ENCODE peak calls at places on chromosome 7, in eight cellular contexts. J is suprapubic skin, V is transverse colon, Z is A549, R is ovary, M is HepG2, L is stomach, H is SK-N-SH. I is an unnamed sample.

GRCh38 chr7:50727711-50728110 is 55.0 kb downstream of the GRB10 start:
- DNase-seq in J (no peak), V (no peak), Z (no peak), R (no peak), M (no peak), L (no peak), H (no peak), I (no peak)

GRCh38 chr7:101870361-101871062 is 53.1 kb downstream of the CUX1 start:
- DNase-seq in J (no peak), V (peak), Z (peak), R (no peak), M (peak), L (peak), H (peak), I (no peak)

GRCh38 chr7:155194531-155195140 is 103.0 kb upstream of the INSIG1 start:
- DNase-seq in J (no peak), V (no peak), Z (no peak), R (no peak), M (no peak), L (no peak), H (no peak), I (no peak)

GRCh38 chr7:115038158-115038557 is 116.3 kb downstream of the MDFIC start:
- DNase-seq in J (no peak), V (no peak), Z (no peak), R (no peak), M (no peak), L (no peak), H (no peak), I (no peak)

GRCh38 chr7:155189600-155189989 is 108.1 kb upstream of the INSIG1 start:
- DNase-seq in J (no peak), V (no peak), Z (no peak), R (no peak), M (no peak), L (no peak), H (no peak), I (no peak)

GRCh38 chr7:130356121-130356759 is 11.6 kb downstream of the CPA5 start:
- DNase-seq in J (no peak), V (peak), Z (peak), R (peak), M (peak), L (no peak), H (peak), I (no peak)

GRCh38 chr7:460374-461117 is 59.1 kb downstream of the PDGFA start:
- DNase-seq in J (no peak), V (no peak), Z (no peak), R (no peak), M (peak), L (no peak), H (no peak), I (no peak)

GRCh38 chr7:42023216-42023724 is 213.7 kb downstream of the GLI3 start:
- DNase-seq in J (no peak), V (no peak), Z (no peak), R (no peak), M (no peak), L (no peak), H (no peak), I (no peak)

GRCh38 chr7:50335795-50336754 is 31.6 kb downstream of the IKZF1 start:
- DNase-seq in J (no peak), V (peak), Z (no peak), R (no peak), M (no peak), L (no peak), H (peak), I (peak)

GRCh38 chr7:71361633-71362032 is 229.7 kb downstream of the GALNT17 start:
- DNase-seq in J (no peak), V (no peak), Z (no peak), R (no peak), M (no peak), L (no peak), H (no peak), I (no peak)

GRCh38 chr7:27119412-27119911 is 11.1 kb downstream of the HOXA4 start:
- DNase-seq in J (no peak), V (no peak), Z (no peak), R (no peak), M (no peak), L (no peak), H (no peak), I (no peak)

GRCh38 chr7:144834516-144835165 is 1.2 kb downstream of the TPK1 start:
- DNase-seq in J (no peak), V (peak), Z (peak), R (no peak), M (no peak), L (no peak), H (peak), I (peak)

GRCh38 chr7:42014625-42015412 is 222.2 kb downstream of the GLI3 start:
- DNase-seq in J (no peak), V (peak), Z (peak), R (no peak), M (peak), L (peak), H (peak), I (peak)

GRCh38 chr7:51459809-51460208 is 143.2 kb upstream of the COBL start:
- DNase-seq in J (no peak), V (no peak), Z (no peak), R (no peak), M (no peak), L (no peak), H (no peak), I (no peak)

DNA sequence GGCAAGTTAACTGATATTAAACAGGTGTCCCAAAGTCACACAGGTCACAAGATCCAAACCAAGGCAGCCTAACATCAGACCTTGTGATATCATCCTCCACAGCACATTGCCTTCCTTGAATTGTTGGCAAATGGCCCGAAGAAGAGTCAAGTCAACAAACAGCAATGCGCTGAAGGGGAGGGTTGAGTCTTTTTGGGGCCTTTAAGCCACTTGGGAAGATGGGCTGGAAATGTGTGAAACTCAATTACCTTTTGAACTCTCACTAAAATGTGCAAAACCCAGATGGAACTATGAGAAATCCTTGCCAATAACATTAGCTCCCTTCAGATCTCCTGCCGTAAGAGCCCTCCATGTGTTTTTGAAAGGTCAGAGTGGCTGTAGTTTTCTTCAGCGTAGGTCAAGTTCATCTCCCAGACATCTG is 47.9 kb upstream of the STK17A start:
- DNase-seq in J (no peak), V (no peak), Z (no peak), R (peak), M (no peak), L (no peak), H (no peak), I (no peak)
- TF ChIP-seq EP300 in J (no peak), V (no peak), Z (no peak), R (no peak), M (no peak), L (no peak), H (no peak), I (no peak)

GRCh38 chr7:147570390-147570789 is 1020.2 kb upstream of the C7orf33 start:
- DNase-seq in J (no peak), V (no peak), Z (no peak), R (no peak), M (no peak), L (no peak), H (no peak), I (no peak)
- TF ChIP-seq EP300 in J (no peak), V (no peak), Z (no peak), R (no peak), M (no peak), L (no peak), H (no peak), I (no peak)

DNA sequence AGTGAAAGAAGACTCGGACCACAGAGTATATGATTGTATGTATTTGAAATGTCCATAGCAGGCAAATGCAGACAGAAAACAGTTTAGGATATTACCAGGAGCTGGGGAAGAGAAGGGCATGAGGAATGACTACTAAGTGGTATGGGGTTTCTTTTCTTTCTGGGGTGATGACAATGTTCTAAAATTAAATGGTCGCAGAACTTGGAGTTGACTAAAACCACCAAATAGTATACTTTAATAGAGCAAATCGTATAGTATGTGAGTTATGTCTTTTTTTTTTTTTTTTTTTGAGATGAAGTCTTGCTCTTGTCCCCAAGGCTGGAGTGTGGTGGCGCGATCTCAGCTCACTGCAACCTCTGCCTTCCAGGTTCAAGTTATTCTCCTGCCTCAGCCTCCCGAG is 34.6 kb downstream of the XRCC2 start:
- DNase-seq in J (no peak), V (no peak), Z (no peak), R (no peak), M (no peak), L (no peak), H (no peak), I (no peak)
- TF ChIP-seq EP300 in J (no peak), V (no peak), Z (no peak), R (no peak), M (no peak), L (no peak), H (no peak), I (no peak)

DNA sequence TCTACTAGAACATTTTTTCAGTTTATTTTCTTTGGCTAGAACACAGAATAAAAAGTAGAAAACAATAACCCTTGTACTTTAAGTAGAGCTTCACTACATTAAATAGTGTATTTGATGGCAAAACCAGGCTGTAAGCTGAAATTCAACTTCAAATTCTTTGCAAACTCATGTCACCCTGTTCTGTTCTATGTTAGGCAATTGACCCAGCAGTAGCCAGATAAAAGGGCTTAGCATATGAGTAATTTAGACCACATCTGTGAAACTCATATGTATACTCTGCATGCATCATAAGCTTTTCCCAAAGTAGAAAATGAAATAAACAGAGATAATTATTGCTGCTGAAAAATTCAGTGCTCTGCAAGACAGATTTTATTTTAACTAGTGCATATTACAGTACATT is 150.2 kb downstream of the GNAI1 start:
- DNase-seq in J (no peak), V (no peak), Z (no peak), R (no peak), M (no peak), L (no peak), H (peak), I (no peak)
- TF ChIP-seq EP300 in J (no peak), V (no peak), Z (no peak), R (no peak), M (no peak), L (no peak), H (no peak), I (no peak)

DNA sequence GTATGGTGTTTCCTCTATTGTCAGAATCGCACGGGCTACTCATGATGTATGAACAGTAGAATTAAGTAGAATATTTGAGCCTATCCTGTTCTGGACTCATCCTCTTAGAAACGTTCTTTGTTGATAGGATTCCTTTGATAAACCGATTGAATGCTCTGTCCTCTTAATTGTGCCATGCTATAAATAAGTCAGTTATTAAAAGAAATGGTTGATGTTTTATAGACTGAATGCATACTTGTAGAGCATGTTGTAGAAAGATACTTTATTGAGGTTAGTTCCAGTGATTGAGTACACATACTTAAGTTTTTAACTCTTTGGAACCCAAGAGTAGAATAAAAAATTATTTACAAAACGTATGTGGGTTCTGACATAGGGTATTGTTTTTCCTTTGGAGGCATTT is 54.9 kb upstream of the HBP1 start:
- DNase-seq in J (no peak), V (no peak), Z (no peak), R (no peak), M (no peak), L (no peak), H (no peak), I (no peak)
- TF ChIP-seq EP300 in J (no peak), V (no peak), Z (no peak), R (no peak), M (no peak), L (no peak), H (no peak), I (no peak)

GRCh38 chr7:6424702-6425072 is 23.1 kb downstream of the DAGLB start:
- DNase-seq in J (no peak), V (no peak), Z (no peak), R (no peak), M (no peak), L (no peak), H (no peak), I (no peak)

GRCh38 chr7:6422926-6423632 is 24.7 kb downstream of the DAGLB start:
- DNase-seq in J (no peak), V (no peak), Z (no peak), R (no peak), M (no peak), L (peak), H (no peak), I (no peak)

GRCh38 chr7:6425948-6426347 is 21.8 kb downstream of the DAGLB start:
- DNase-seq in J (no peak), V (no peak), Z (no peak), R (no peak), M (no peak), L (no peak), H (no peak), I (no peak)

GRCh38 chr7:6422095-6422494 is 25.7 kb downstream of the DAGLB start:
- DNase-seq in J (no peak), V (no peak), Z (no peak), R (no peak), M (no peak), L (no peak), H (no peak), I (no peak)

DNA sequence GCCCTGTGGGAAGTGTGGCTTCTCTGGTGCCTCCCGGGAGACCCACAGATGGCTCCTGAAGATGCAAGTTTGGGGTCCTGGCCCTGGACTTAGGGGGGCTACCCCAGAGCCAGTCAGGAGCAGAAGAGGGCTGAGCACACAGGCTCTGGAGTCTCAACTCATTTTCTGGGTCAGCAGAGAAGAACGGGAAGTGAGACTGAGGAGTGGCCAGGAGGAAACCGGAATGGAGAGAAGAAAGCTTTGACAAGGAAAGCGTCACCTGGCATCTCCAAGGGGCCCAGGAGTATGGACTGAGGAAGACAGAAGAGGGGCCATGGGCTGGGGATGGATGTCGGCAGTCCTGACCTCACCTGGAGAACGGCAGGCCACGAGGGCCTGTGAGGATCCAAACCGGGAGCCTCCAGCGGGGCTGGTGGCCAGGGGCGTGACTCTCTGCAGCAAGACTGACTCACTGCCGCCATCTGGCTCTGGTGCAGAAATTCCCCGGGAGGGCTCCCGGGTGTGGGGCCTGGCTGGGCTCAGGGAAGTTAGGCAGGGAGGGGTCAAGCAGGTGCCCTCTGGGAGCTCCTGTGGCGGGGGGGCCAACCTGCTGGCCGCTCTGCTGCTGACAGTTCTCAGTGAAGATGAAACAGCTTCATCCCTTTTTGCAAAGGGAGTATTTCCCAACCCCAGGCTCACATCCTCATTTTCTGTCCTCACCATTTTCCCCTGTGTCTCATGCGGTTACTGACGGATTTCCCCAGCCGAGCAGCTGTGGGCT is 23.6 kb downstream of the DAGLB start:
- DNase-seq in J (no peak), V (peak), Z (peak), R (no peak), M (no peak), L (peak), H (peak), I (peak)
- TF ChIP-seq EP300 in J (no peak), V (no peak), Z (no peak), R (no peak), M (no peak), L (no peak), H (no peak), I (no peak)

DNA sequence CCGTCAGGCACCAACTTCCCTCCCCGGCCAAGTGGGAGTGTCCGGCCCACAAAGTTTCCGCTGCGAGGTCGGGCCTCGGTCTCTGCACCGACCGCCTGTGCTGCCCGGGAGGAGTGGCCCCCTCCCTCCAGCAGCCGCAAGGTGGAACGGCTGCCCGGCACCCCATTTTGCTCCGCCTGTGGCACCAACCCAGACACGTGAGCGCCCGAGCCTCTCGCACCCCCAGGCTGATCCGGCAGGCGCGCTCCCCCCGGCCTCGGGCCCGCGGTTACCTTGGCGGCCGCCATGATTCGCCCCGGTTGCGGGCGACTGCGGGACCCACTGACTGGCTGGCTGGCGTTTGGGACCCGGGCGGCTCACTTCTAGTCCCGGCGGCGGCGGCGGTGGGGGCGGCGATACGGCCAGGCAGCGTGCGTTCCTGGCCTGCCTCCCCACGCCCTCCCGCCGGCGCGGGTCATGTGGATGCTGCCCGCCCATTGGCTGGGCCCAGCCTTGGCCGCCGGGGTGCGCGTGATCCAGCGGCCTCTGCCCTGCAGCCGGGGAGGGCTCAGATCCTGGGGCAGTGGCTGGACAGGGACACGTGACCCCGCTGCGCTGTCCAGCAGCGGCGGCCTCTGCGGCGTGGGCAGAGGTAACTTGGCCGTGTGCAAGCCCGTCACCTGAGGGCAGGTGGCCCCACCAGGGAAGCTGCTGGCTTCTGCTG is at the start of gene SLC25A13:
- DNase-seq in J (peak), V (peak), Z (peak), R (peak), M (peak), L (peak), H (peak), I (peak)
- TF ChIP-seq EP300 in J (no peak), V (peak), Z (no peak), R (no peak), M (peak), L (no peak), H (peak), I (peak)

DNA sequence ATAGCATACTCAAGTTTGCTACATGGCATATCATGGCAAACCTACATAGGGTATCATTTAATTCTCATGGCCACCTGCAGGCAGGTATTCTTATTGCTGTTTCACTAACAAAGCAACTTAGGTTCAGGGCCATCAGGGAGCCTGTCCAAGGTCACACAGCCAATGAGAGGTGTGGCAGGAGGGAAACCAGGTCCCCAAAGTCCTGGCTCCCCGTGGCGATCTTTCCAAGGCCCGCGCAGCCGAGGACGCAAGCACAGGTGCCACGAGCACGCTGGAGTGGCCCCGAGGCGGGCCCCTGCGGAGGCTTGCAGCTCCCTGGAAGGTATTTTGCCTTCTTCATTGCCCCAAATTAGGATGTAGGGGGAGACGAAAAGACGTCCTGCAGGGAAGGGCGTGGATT is 20.8 kb downstream of the PRKAG2 start:
- DNase-seq in J (no peak), V (no peak), Z (no peak), R (no peak), M (peak), L (no peak), H (no peak), I (no peak)
- TF ChIP-seq EP300 in J (no peak), V (no peak), Z (no peak), R (no peak), M (no peak), L (no peak), H (no peak), I (no peak)

GRCh38 chr7:36082910-36083309 is 70.1 kb upstream of the EEPD1 start:
- DNase-seq in J (no peak), V (no peak), Z (peak), R (no peak), M (no peak), L (no peak), H (peak), I (peak)
- TF ChIP-seq EP300 in J (no peak), V (no peak), Z (no peak), R (no peak), M (no peak), L (no peak), H (no peak), I (no peak)

GRCh38 chr7:20598479-20599419 is 16.7 kb upstream of the ABCB5 start:
- DNase-seq in J (no peak), V (no peak), Z (peak), R (no peak), M (peak), L (no peak), H (peak), I (peak)
- TF ChIP-seq EP300 in J (no peak), V (no peak), Z (no peak), R (no peak), M (no peak), L (no peak), H (no peak), I (no peak)